ENCODE peak calls at places on chromosome 12, in five cellular contexts. Y, F, R, D and U are unnamed samples.

GRCh38 chr12:45969084-45969483 is 21.3 kb downstream of the SCAF11 start:
- DNase-seq in D (no peak), R (no peak), F (no peak), Y (no peak), U (no peak)

GRCh38 chr12:4392223-4392742 is 12.8 kb upstream of the FGF23 start:
- DNase-seq in D (no peak), F (no peak), Y (no peak), R (no peak), U (no peak)

GRCh38 chr12:27965966-27966365 is 6.6 kb downstream of the PTHLH start:
- DNase-seq in D (no peak), Y (peak), F (no peak), R (no peak), U (no peak)

GRCh38 chr12:57769594-57769993 is 2.3 kb downstream of the METTL1 start:
- DNase-seq in F (no peak), D (no peak), R (no peak), Y (no peak), U (no peak)

GRCh38 chr12:91651728-91652127 is 469.1 kb upstream of the DCN start:
- DNase-seq in Y (no peak), D (no peak), F (no peak), R (no peak), U (no peak)

GRCh38 chr12:116152268-116152667 is 125.2 kb downstream of the MED13L start:
- DNase-seq in F (no peak), D (peak), Y (peak), R (no peak), U (peak)

GRCh38 chr12:50925342-50925651 is 27.0 kb upstream of the HIGD1C start:
- DNase-seq in F (no peak), Y (no peak), D (no peak), R (no peak), U (no peak)

GRCh38 chr12:91274886-91275285 is 92.3 kb upstream of the DCN start:
- DNase-seq in Y (no peak), F (no peak), D (no peak), R (no peak), U (no peak)

GRCh38 chr12:58918475-58918874 is 1.8 kb downstream of the LRIG3 start:
- DNase-seq in Y (no peak), F (no peak), D (no peak), R (no peak), U (no peak)

GRCh38 chr12:52952082-52952801 is 3.3 kb downstream of the KRT18 start:
- DNase-seq in Y (no peak), R (no peak), F (no peak), D (peak), U (peak)

GRCh38 chr12:953776-954175 is 4.3 kb upstream of the RAD52 start:
- DNase-seq in R (no peak), D (peak), Y (peak), F (no peak), U (peak)

GRCh38 chr12:38151991-38152700 is 164.4 kb upstream of the ALG10B start:
- DNase-seq in Y (no peak), R (no peak), F (no peak), D (no peak), U (no peak)